ENCODE peak calls at places on chromosomes 6 and 20, in ten cellular contexts. W is H1, C is heart left ventricle, G is transverse colon, U is lower leg skin, Q is prostate gland, K is body of pancreas, R is esophagus muscularis mucosa, M is upper lobe of left lung, F is HCT116. Y is an unnamed sample.

GRCh38 chr20:25622450-25623224 is 1.2 kb downstream of the NANP start:
- DNase-seq in W (no peak), C (no peak), G (no peak), U (no peak), Q (no peak), K (no peak), R (no peak), M (no peak), F (no peak), Y (no peak)

GRCh38 chr6:88179692-88180091 is 13.5 kb upstream of the CNR1 start:
- DNase-seq in W (no peak), C (no peak), G (no peak), U (no peak), Q (no peak), K (no peak), R (no peak), M (no peak), F (no peak), Y (no peak)

GRCh38 chr6:75204222-75204958 is 1.5 kb downstream of the COL12A1 start:
- DNase-seq in W (peak), C (peak), G (peak), U (peak), Q (peak), K (peak), R (peak), M (no peak), F (peak), Y (peak)

GRCh38 chr6:56374841-56375369 is 127.5 kb upstream of the COL21A1 start:
- DNase-seq in W (no peak), C (peak), G (no peak), U (peak), Q (no peak), K (peak), R (no peak), M (no peak), F (no peak), Y (peak)

GRCh38 chr20:25207149-25207959 is 11.8 kb downstream of the ENTPD6 start:
- DNase-seq in W (no peak), C (no peak), G (no peak), U (no peak), Q (no peak), K (no peak), R (no peak), M (no peak), F (no peak), Y (no peak)

GRCh38 chr20:10558635-10559187 is 115.1 kb downstream of the JAG1 start:
- DNase-seq in W (no peak), C (no peak), G (no peak), U (no peak), Q (no peak), K (no peak), R (no peak), M (no peak), F (no peak), Y (no peak)

GRCh38 chr20:45951474-45951873 is 17.0 kb downstream of the PCIF1 start:
- DNase-seq in W (no peak), C (no peak), G (no peak), U (no peak), Q (no peak), K (no peak), R (no peak), M (no peak), F (no peak), Y (no peak)

GRCh38 chr6:141164042-141164748 is 968.5 kb upstream of the GJE1 start:
- DNase-seq in W (no peak), C (peak), G (no peak), U (no peak), Q (no peak), K (peak), R (no peak), M (no peak), F (no peak), Y (no peak)

GRCh38 chr20:39835040-39835842 is 853.8 kb downstream of the MAFB start:
- DNase-seq in W (no peak), C (peak), G (no peak), U (no peak), Q (no peak), K (peak), R (no peak), M (no peak), F (no peak), Y (no peak)

GRCh38 chr6:30227763-30228487 is 14.7 kb upstream of the TRIM26 start:
- DNase-seq in W (no peak), C (no peak), G (no peak), U (no peak), Q (no peak), K (no peak), R (no peak), M (no peak), F (no peak), Y (no peak)

GRCh38 chr20:438581-439469 is 23.5 kb downstream of the TBC1D20 start:
- DNase-seq in W (no peak), C (peak), G (peak), U (no peak), Q (no peak), K (no peak), R (no peak), M (no peak), F (no peak), Y (no peak)

GRCh38 chr6:80541186-80541585 is 434.7 kb downstream of the BCKDHB start:
- DNase-seq in W (no peak), C (no peak), G (no peak), U (no peak), Q (no peak), K (no peak), R (no peak), M (no peak), F (peak), Y (no peak)

GRCh38 chr6:140032177-140032576 is 657.7 kb upstream of the CITED2 start:
- DNase-seq in W (no peak), C (no peak), G (no peak), U (no peak), Q (no peak), K (no peak), R (no peak), M (no peak), F (no peak), Y (no peak)

GRCh38 chr20:10201321-10201870 is 17.2 kb upstream of the SNAP25 start:
- DNase-seq in W (no peak), C (no peak), G (no peak), U (no peak), Q (no peak), K (no peak), R (no peak), M (no peak), F (no peak), Y (no peak)

GRCh38 chr6:167684276-167685104 is 142.2 kb upstream of the AFDN start:
- DNase-seq in W (no peak), C (peak), G (peak), U (no peak), Q (no peak), K (peak), R (no peak), M (no peak), F (no peak), Y (no peak)

GRCh38 chr20:36951198-36951976 is at the start of gene SAMHD1:
- DNase-seq in W (peak), C (peak), G (peak), U (peak), Q (peak), K (peak), R (peak), M (peak), F (peak), Y (peak)

GRCh38 chr6:163925839-163926238 is 511.3 kb downstream of the QKI start:
- DNase-seq in W (no peak), C (no peak), G (no peak), U (no peak), Q (no peak), K (no peak), R (no peak), M (no peak), F (no peak), Y (no peak)

GRCh38 chr6:47724300-47724699 is 25.9 kb downstream of the ADGRF4 start:
- DNase-seq in W (no peak), C (no peak), G (no peak), U (no peak), Q (no peak), K (no peak), R (peak), M (no peak), F (no peak), Y (no peak)

GRCh38 chr6:12545837-12546658 is 170.5 kb upstream of the PHACTR1 start:
- DNase-seq in W (no peak), C (no peak), G (no peak), U (no peak), Q (no peak), K (no peak), R (no peak), M (no peak), F (peak), Y (no peak)

GRCh38 chr6:47264775-47265184 is 44.9 kb downstream of the TNFRSF21 start:
- DNase-seq in W (no peak), C (no peak), G (no peak), U (no peak), Q (no peak), K (no peak), R (no peak), M (no peak), F (no peak), Y (no peak)

GRCh38 chr20:4513720-4514119 is 208.0 kb upstream of the PRND start:
- DNase-seq in W (no peak), C (no peak), G (no peak), U (no peak), Q (no peak), K (no peak), R (no peak), M (no peak), F (peak), Y (no peak)

GRCh38 chr6:9398794-9399373 is 963.5 kb upstream of the SLC35B3 start:
- DNase-seq in W (no peak), C (peak), G (no peak), U (no peak), Q (peak), K (no peak), R (no peak), M (peak), F (no peak), Y (no peak)

GRCh38 chr6:85364354-85364753 is 85.5 kb upstream of the NT5E start:
- DNase-seq in W (no peak), C (no peak), G (no peak), U (no peak), Q (no peak), K (no peak), R (no peak), M (no peak), F (peak), Y (no peak)

GRCh38 chr6:40484066-40484465 is 103.1 kb downstream of the LRFN2 start:
- DNase-seq in W (no peak), C (no peak), G (no peak), U (no peak), Q (no peak), K (no peak), R (no peak), M (no peak), F (no peak), Y (no peak)

GRCh38 chr6:18121580-18122127 is 823 bp downstream of the NHLRC1 start:
- DNase-seq in W (peak), C (no peak), G (no peak), U (no peak), Q (no peak), K (no peak), R (no peak), M (peak), F (no peak), Y (no peak)

GRCh38 chr6:106973841-106974336 is 640 bp downstream of the CD24 start:
- DNase-seq in W (no peak), C (no peak), G (no peak), U (no peak), Q (peak), K (peak), R (no peak), M (no peak), F (no peak), Y (no peak)

GRCh38 chr6:75012018-75012417 is 193.8 kb downstream of the COL12A1 start:
- DNase-seq in W (no peak), C (no peak), G (no peak), U (no peak), Q (no peak), K (no peak), R (no peak), M (no peak), F (no peak), Y (no peak)

GRCh38 chr6:45589367-45589766 is 211.6 kb upstream of the SUPT3H start:
- DNase-seq in W (peak), C (no peak), G (no peak), U (no peak), Q (no peak), K (no peak), R (no peak), M (no peak), F (no peak), Y (no peak)

GRCh38 chr20:54347216-54347833 is 128.1 kb upstream of the DOK5 start:
- DNase-seq in W (no peak), C (no peak), G (no peak), U (no peak), Q (no peak), K (no peak), R (no peak), M (no peak), F (no peak), Y (no peak)

GRCh38 chr6:3665608-3666007 is 85.9 kb downstream of the PXDC1 start:
- DNase-seq in W (no peak), C (no peak), G (no peak), U (no peak), Q (no peak), K (no peak), R (peak), M (no peak), F (no peak), Y (no peak)

GRCh38 chr6:105174512-105174911 is 5.3 kb downstream of the POPDC3 start:
- DNase-seq in W (no peak), C (no peak), G (no peak), U (no peak), Q (no peak), K (no peak), R (no peak), M (no peak), F (no peak), Y (no peak)

GRCh38 chr6:35810831-35811698 is 5.9 kb downstream of the LHFPL5 start:
- DNase-seq in W (no peak), C (no peak), G (no peak), U (no peak), Q (no peak), K (peak), R (no peak), M (no peak), F (peak), Y (no peak)

GRCh38 chr6:106763361-106763760 is 134.0 kb downstream of the QRSL1 start:
- DNase-seq in W (no peak), C (no peak), G (no peak), U (no peak), Q (no peak), K (no peak), R (no peak), M (no peak), F (no peak), Y (no peak)

GRCh38 chr6:52641826-52642225 is 29.1 kb upstream of the TMEM14A start:
- DNase-seq in W (no peak), C (no peak), G (no peak), U (no peak), Q (no peak), K (no peak), R (no peak), M (no peak), F (no peak), Y (no peak)

GRCh38 chr6:45900808-45901752 is 114.6 kb downstream of the CLIC5 start:
- DNase-seq in W (peak), C (no peak), G (no peak), U (no peak), Q (no peak), K (no peak), R (peak), M (no peak), F (no peak), Y (no peak)

GRCh38 chr6:111791415-111791814 is 81.8 kb downstream of the FYN start:
- DNase-seq in W (no peak), C (no peak), G (no peak), U (no peak), Q (no peak), K (no peak), R (no peak), M (no peak), F (no peak), Y (no peak)

GRCh38 chr6:32154514-32155161 is 697 bp downstream of the PPT2 start:
- DNase-seq in W (peak), C (peak), G (peak), U (no peak), Q (peak), K (peak), R (no peak), M (peak), F (peak), Y (peak)

GRCh38 chr6:32153252-32153834 is 598 bp upstream of the PPT2 start:
- DNase-seq in W (peak), C (no peak), G (no peak), U (peak), Q (no peak), K (no peak), R (no peak), M (peak), F (no peak), Y (no peak)

GRCh38 chr6:32152414-32153251 is 894 bp upstream of the PRRT1 start:
- DNase-seq in W (no peak), C (no peak), G (no peak), U (no peak), Q (no peak), K (no peak), R (no peak), M (peak), F (no peak), Y (no peak)

GRCh38 chr6:32151885-32152311 is at the start of gene PRRT1:
- DNase-seq in W (peak), C (no peak), G (no peak), U (no peak), Q (no peak), K (no peak), R (no peak), M (no peak), F (no peak), Y (no peak)

DNA sequence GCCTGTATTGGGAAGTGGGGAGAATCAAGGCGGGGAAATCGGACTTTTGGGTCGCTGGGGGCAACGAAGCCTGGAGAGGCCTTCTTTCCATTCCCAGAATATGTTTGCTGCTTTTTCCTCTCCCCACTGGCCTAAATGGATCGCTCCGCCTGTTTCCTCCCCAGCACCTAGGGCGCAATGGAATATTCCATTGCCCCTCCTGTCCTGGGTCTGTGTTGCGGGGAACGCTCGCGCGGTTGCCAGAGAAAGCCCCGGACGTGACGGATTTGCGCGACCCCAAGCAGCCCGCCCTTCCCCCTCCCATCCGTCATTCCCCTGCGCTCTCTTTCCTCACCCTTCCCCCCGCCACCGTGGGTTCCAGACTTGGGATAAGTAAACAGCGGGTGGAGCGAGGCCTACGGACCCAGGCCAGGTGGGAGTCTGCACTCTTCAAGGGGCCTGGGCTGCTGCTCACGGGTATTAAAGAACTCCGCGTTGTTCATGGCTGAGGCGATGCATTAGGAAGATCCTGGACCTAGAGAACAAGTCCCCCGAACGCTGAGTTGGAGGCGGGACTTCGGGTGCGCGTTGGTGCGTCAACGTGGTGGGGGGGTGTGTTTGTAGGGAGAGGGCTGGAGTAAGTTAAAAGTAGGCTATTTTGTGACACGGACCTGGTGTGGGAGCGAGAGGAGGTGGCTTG is at the start of gene PPT2:
- DNase-seq in W (peak), C (peak), G (peak), U (peak), Q (peak), K (peak), R (peak), M (peak), F (peak), Y (peak)
- TF ChIP-seq POLR2A in W (peak), C (no peak), G (no peak), U (no peak), Q (peak), K (no peak), R (peak), M (no peak), F (no peak), Y (no peak)

DNA sequence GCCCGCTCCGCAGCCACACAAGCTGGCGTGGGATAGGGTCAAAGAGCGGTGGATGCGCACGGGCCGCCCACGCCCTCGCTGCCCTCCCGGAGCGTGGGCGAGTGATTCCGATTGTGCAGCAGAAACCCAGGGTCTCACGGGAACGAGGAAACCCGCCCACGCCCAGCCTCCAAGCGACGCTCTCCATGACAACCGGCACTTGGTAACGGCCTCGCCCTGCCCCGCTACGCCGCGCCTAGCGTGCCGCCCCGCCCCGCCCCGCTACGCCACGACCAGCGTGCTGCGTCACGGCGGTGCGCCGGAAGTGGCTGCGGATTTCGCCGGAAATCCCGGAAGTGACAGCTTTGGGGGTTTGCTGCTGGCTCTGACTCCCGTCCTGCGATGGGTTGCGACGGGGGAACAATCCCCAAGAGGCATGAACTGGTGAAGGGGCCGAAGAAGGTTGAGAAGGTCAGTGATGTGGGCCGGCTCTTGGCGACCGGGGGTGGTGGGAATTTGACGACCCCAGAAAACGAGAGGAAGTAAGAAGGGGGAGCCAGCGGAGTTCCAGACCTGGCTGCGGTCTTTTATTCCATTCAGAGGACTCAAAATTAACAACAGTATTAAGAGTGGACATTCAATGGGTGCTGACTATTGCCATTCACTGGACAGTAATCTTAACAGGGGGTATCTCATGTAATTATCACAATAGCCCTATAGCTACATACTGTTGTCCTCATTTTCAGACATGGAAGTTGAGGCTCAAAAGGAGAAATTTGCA is at the start of gene RTF2:
- DNase-seq in W (peak), C (peak), G (peak), U (peak), Q (peak), K (peak), R (peak), M (peak), F (peak), Y (peak)
- TF ChIP-seq POLR2A in W (peak), C (peak), G (peak), U (no peak), Q (peak), K (no peak), R (no peak), M (peak), F (peak), Y (peak)

DNA sequence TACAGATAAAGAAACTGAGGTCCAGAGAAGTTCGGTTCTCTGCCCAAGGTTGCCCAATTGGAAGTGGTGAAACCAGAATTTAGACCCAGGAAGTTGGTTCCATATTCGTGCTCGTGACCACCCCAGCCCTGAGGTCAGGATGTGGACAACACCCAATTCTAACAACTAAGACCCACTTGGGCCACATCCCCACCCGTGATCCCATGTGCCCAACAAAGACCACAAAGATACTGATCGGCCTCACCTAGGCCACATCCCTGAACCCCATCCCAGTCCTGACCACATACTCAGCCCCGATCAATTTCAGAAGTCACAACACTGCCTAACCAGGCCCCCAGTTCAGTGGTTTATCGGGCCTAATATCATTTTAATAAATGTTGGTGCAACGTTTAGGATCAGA is 138.4 kb downstream of the PREX1 start:
- DNase-seq in W (no peak), C (no peak), G (no peak), U (no peak), Q (no peak), K (no peak), R (no peak), M (no peak), F (no peak), Y (no peak)
- TF ChIP-seq POLR2A in W (no peak), C (no peak), G (no peak), U (no peak), Q (no peak), K (no peak), R (no peak), M (no peak), F (no peak), Y (no peak)

DNA sequence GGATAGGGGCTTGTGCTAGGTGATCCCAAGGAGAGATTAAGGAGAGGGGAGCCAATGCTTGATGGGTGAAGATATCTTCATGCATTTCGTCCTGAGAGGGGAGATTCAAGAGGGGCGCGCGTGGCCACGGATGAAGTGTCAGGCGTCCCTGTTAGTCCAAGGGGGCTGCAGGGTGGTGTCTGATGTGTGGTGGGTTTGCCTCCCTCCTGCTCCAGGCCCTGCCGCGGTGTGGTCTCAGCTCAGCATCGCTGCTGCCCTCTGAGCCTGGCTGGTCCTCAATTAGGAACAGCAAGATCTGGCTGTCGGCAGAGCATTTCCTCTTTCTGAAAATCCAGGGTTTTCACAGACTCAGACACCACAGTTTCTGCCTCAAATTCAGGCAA is 318.0 kb downstream of the THBS2 start:
- DNase-seq in W (no peak), C (no peak), G (no peak), U (no peak), Q (no peak), K (no peak), R (peak), M (no peak), F (no peak), Y (no peak)
- TF ChIP-seq POLR2A in W (no peak), C (no peak), G (no peak), U (no peak), Q (no peak), K (no peak), R (no peak), M (no peak), F (no peak), Y (no peak)